ENCODE peak calls at places on chromosomes 7 and 10, in eight cellular contexts. G is NB4, H is prostate gland, W is Calu3, R is GM06990, V is body of pancreas, K is cardiac muscle cell, U is breast epithelium. L is an unnamed sample.

GRCh38 chr7:30225863-30226361 is 58.5 kb upstream of the ZNRF2 start:
- DNase-seq in G (peak; percentile 97), H (peak; percentile 75), W (peak; percentile 82), R (peak; percentile 73), V (peak; percentile 85), K (peak; percentile 87), U (peak; percentile 82), L (peak; percentile 51)

GRCh38 chr10:110706690-110707098 is 62.6 kb downstream of the RBM20 start:
- DNase-seq in G (no peak), H (no peak), W (no peak), R (no peak), V (no peak), K (no peak), U (no peak), L (no peak)

GRCh38 chr7:24842029-24842428 is 84.8 kb upstream of the GSDME start:
- DNase-seq in G (no peak), H (no peak), W (no peak), R (no peak), V (no peak), K (no peak), U (no peak), L (no peak)

GRCh38 chr7:86867163-86867762 is 192.2 kb downstream of the ELAPOR2 start:
- DNase-seq in G (no peak), H (no peak), W (no peak), R (no peak), V (no peak), K (no peak), U (no peak), L (no peak)

GRCh38 chr7:30851651-30852359 is 59.8 kb upstream of the AQP1 start:
- DNase-seq in G (no peak), H (no peak), W (no peak), R (no peak), V (no peak), K (no peak), U (peak; percentile 78), L (no peak)

GRCh38 chr7:27409776-27410175 is 167.2 kb downstream of the EVX1 start:
- DNase-seq in G (peak; percentile 11), H (no peak), W (no peak), R (no peak), V (no peak), K (no peak), U (no peak), L (no peak)

GRCh38 chr7:27745064-27745583 is 5.2 kb downstream of the TAX1BP1 start:
- DNase-seq in G (peak; percentile 84), H (no peak), W (peak; percentile 46), R (no peak), V (peak; percentile 23), K (peak; percentile 54), U (no peak), L (no peak)

GRCh38 chr7:70789481-70790214 is 342.3 kb upstream of the GALNT17 start:
- DNase-seq in G (no peak), H (no peak), W (no peak), R (no peak), V (no peak), K (no peak), U (no peak), L (no peak)

GRCh38 chr7:40658731-40659130 is 523.9 kb downstream of the SUGCT start:
- DNase-seq in G (no peak), H (no peak), W (no peak), R (no peak), V (no peak), K (no peak), U (no peak), L (no peak)

GRCh38 chr10:3126741-3127342 is 45.7 kb downstream of the PITRM1 start:
- DNase-seq in G (no peak), H (no peak), W (no peak), R (no peak), V (peak; percentile 67), K (peak; percentile 84), U (peak; percentile 52), L (no peak)

GRCh38 chr7:34061175-34061574 is 155.8 kb downstream of the BMPER start:
- DNase-seq in G (no peak), H (no peak), W (no peak), R (no peak), V (no peak), K (no peak), U (no peak), L (no peak)

GRCh38 chr10:133275683-133276092 is 980 bp downstream of the ADAM8 start:
- DNase-seq in G (peak; percentile 67), H (no peak), W (peak; percentile 53), R (peak; percentile 72), V (no peak), K (no peak), U (no peak), L (peak; percentile 80)

GRCh38 chr7:113197274-113197673 is 78.9 kb upstream of the SMIM30 start:
- DNase-seq in G (no peak), H (no peak), W (no peak), R (no peak), V (no peak), K (no peak), U (no peak), L (no peak)

GRCh38 chr7:116598278-116598677 is 73.4 kb downstream of the CAV1 start:
- DNase-seq in G (peak; percentile 25), H (no peak), W (peak; percentile 13), R (no peak), V (peak; percentile 30), K (no peak), U (no peak), L (no peak)

GRCh38 chr7:128210590-128211570 is 30.2 kb upstream of the LEP start:
- DNase-seq in G (no peak), H (no peak), W (no peak), R (no peak), V (no peak), K (no peak), U (no peak), L (no peak)

GRCh38 chr7:128209229-128210035 is 31.6 kb upstream of the LEP start:
- DNase-seq in G (peak; percentile 86), H (peak; percentile 47), W (peak; percentile 73), R (peak; percentile 55), V (peak; percentile 74), K (peak; percentile 82), U (peak; percentile 50), L (peak; percentile 86)

GRCh38 chr7:128207609-128208008 is 33.5 kb upstream of the LEP start:
- DNase-seq in G (no peak), H (no peak), W (no peak), R (no peak), V (no peak), K (no peak), U (no peak), L (no peak)

GRCh38 chr7:128211626-128212025 is 29.5 kb upstream of the LEP start:
- DNase-seq in G (no peak), H (no peak), W (peak; percentile 14), R (no peak), V (no peak), K (no peak), U (no peak), L (no peak)

DNA sequence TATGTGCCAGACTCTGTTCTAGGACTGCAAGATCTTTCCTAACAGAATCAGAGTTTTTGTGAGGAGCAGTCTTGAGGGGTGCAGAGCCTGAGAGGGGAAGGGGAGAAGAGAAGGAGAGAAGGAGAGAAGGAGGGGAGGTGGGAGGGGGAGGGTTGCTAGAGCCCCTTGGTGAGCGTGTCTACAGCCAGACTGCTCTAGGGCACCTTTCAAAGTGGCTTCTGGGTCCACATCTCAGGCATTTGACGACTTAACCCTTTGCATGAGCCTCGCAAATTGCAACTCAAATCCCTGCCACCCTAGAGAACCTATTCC is 31.1 kb upstream of the LEP start:
- DNase-seq in G (no peak), H (no peak), W (no peak), R (no peak), V (no peak), K (no peak), U (no peak), L (no peak)
- TF ChIP-seq CTCF in G (no peak), H (no peak), W (no peak), R (no peak), V (no peak), K (no peak), U (no peak), L (no peak)

DNA sequence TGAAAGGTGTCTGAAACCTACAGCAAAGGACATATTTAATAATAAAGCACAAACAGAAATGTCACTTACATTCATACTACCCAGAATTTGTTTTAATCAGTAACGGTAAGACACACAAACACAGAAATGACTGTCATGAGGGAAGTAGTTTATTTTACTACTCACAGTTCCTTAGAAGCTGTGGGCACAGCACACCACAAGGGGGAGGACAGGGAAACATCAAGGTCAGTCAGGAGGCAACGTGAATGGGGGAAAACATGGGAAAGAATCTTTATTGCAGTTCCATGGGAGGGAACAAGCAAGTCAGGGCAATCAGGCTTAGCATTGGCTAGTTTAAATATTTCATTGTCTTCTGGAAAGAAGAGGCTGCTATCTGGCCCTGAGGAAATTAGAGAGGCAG is 123.8 kb upstream of the PDSS1 start:
- DNase-seq in G (no peak), H (no peak), W (no peak), R (no peak), V (no peak), K (no peak), U (no peak), L (no peak)
- TF ChIP-seq CTCF in G (no peak), H (no peak), W (peak; percentile 23), R (peak; percentile 4), V (no peak), K (no peak), U (no peak), L (no peak)

GRCh38 chr7:106166651-106167342 is 54.7 kb upstream of the SYPL1 start:
- DNase-seq in G (peak; percentile 79), H (peak; percentile 57), W (peak; percentile 63), R (no peak), V (peak; percentile 69), K (peak; percentile 79), U (no peak), L (peak; percentile 55)
- TF ChIP-seq CTCF in G (peak; percentile 74), H (peak; percentile 64), W (peak; percentile 77), R (peak; percentile 70), V (peak; percentile 86), K (peak; percentile 78), U (peak; percentile 89), L (peak; percentile 55)

GRCh38 chr10:28939352-28940157 is 262.2 kb downstream of the BAMBI start:
- DNase-seq in G (peak; percentile 5), H (peak; percentile 40), W (peak; percentile 89), R (no peak), V (peak; percentile 86), K (peak; percentile 34), U (peak; percentile 49), L (no peak)

GRCh38 chr10:28938745-28939144 is 261.4 kb downstream of the BAMBI start:
- DNase-seq in G (no peak), H (peak; percentile 14), W (no peak), R (no peak), V (no peak), K (no peak), U (no peak), L (no peak)

GRCh38 chr10:28937959-28938358 is 260.6 kb downstream of the BAMBI start:
- DNase-seq in G (no peak), H (no peak), W (no peak), R (no peak), V (no peak), K (no peak), U (no peak), L (no peak)

GRCh38 chr10:28930520-28931495 is 253.5 kb downstream of the BAMBI start:
- DNase-seq in G (no peak), H (no peak), W (no peak), R (no peak), V (no peak), K (no peak), U (no peak), L (no peak)

GRCh38 chr10:28935061-28935460 is 257.7 kb downstream of the BAMBI start:
- DNase-seq in G (no peak), H (no peak), W (no peak), R (no peak), V (no peak), K (no peak), U (no peak), L (no peak)
- TF ChIP-seq CTCF in G (no peak), H (no peak), W (no peak), R (no peak), V (no peak), K (no peak), U (no peak), L (no peak)